ENCODE peak calls at places on chromosomes 7 and 10, in eight cellular contexts. S is heart left ventricle, Y is hepatocyte, F is HCT116, L is IMR-90, W is pancreas, J is left ventricle myocardium inferior, E is stomach. M is an unnamed sample.

GRCh38 chr10:45058992-45059561 is 58.4 kb downstream of the ZNF22 start:
- DNase-seq in S (no peak), L (no peak), F (no peak), J (no peak), E (no peak), W (no peak), Y (no peak), M (no peak)

GRCh38 chr10:43874984-43875383 is 226.3 kb upstream of the ZNF32 start:
- DNase-seq in W (no peak), E (no peak), L (no peak), Y (no peak), F (no peak), J (no peak), S (no peak), M (no peak)

GRCh38 chr10:89206402-89207180 is 526 bp downstream of the CH25H start:
- DNase-seq in L (peak; percentile 24), J (peak; percentile 18), E (peak; percentile 26), S (peak; percentile 48), W (no peak), Y (no peak), F (no peak), M (peak; percentile 34)

GRCh38 chr10:68561804-68562649 is 1.9 kb downstream of the TET1 start:
- DNase-seq in E (no peak), Y (peak; percentile 54), L (no peak), W (no peak), F (no peak), S (no peak), J (no peak), M (no peak)

GRCh38 chr7:69837387-69838068 is 239.3 kb downstream of the AUTS2 start:
- DNase-seq in J (no peak), E (no peak), W (no peak), L (no peak), Y (no peak), F (no peak), S (no peak), M (no peak)

GRCh38 chr7:1403844-1404404 is 55.3 kb downstream of the MICALL2 start:
- DNase-seq in J (no peak), F (no peak), W (no peak), Y (peak; percentile 58), L (peak; percentile 43), S (peak; percentile 27), E (no peak), M (no peak)

GRCh38 chr10:127194598-127194997 is 1.8 kb downstream of the INSYN2A start:
- DNase-seq in E (no peak), J (no peak), L (no peak), W (no peak), Y (no peak), S (no peak), F (no peak), M (no peak)

GRCh38 chr7:111392294-111392693 is 170.0 kb downstream of the IMMP2L start:
- DNase-seq in W (no peak), J (no peak), E (no peak), Y (no peak), F (no peak), L (no peak), S (no peak), M (no peak)

GRCh38 chr10:123847686-123848432 is 43.7 kb downstream of the CPXM2 start:
- DNase-seq in F (no peak), J (no peak), S (no peak), W (no peak), L (no peak), E (no peak), Y (peak; percentile 33), M (no peak)

GRCh38 chr7:134605978-134606923 is 40.4 kb upstream of the BPGM start:
- DNase-seq in L (peak; percentile 67), E (peak; percentile 75), J (peak; percentile 51), F (peak; percentile 34), Y (peak; percentile 84), W (peak; percentile 16), S (peak; percentile 66), M (no peak)

GRCh38 chr7:158329686-158330085 is 257.9 kb downstream of the PTPRN2 start:
- DNase-seq in W (no peak), E (no peak), S (no peak), F (no peak), J (no peak), L (no peak), Y (no peak), M (no peak)

GRCh38 chr7:28787116-28787515 is 171.0 kb downstream of the TRIL start:
- DNase-seq in F (no peak), S (no peak), Y (no peak), J (no peak), L (no peak), E (no peak), W (no peak), M (no peak)

GRCh38 chr10:115422624-115423023 is 329.5 kb downstream of the ATRNL1 start:
- DNase-seq in E (no peak), Y (no peak), F (no peak), S (no peak), L (no peak), W (no peak), J (no peak), M (no peak)

GRCh38 chr7:81079736-81080135 is 160.9 kb upstream of the SEMA3C start:
- DNase-seq in J (no peak), W (no peak), Y (no peak), S (no peak), F (no peak), E (no peak), L (peak; percentile 39), M (no peak)

GRCh38 chr10:118163227-118163626 is 116.5 kb upstream of the RAB11FIP2 start:
- DNase-seq in J (no peak), L (no peak), S (no peak), F (no peak), Y (no peak), W (no peak), E (no peak), M (no peak)

GRCh38 chr7:132004528-132004927 is 448.1 kb upstream of the PODXL start:
- DNase-seq in F (no peak), S (peak; percentile 43), W (no peak), E (no peak), L (no peak), Y (peak; percentile 51), J (peak; percentile 37), M (no peak)

GRCh38 chr10:132395704-132396494 is 1.1 kb upstream of the PWWP2B start:
- DNase-seq in J (peak; percentile 87), E (peak; percentile 87), S (peak; percentile 89), W (peak; percentile 80), F (no peak), L (no peak), Y (peak; percentile 88), M (no peak)

DNA sequence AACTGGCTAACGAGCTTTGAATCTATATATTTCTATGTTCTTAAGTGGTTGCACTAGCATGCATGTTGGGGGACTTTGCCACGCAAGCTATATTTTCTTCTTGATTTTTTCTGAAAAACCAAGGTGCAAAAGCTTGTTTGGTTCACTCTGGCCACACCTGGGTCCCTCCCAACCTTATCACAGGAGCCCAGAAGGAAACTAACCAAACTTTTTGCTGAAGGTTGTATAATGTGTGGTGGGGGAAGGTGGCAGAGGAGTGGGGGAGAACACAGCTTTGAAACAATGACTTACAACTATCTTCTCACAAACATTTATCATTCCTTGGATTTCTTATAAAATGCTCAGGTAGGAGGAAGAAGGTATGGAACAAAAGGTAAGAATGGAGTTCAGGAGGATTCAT is 75.3 kb downstream of the TMEM168 start:
- DNase-seq in E (no peak), L (no peak), W (no peak), F (no peak), J (no peak), S (no peak), Y (no peak), M (no peak)
- TF ChIP-seq CTCF in E (no peak), L (no peak), W (no peak), F (no peak), J (no peak), S (no peak), Y (no peak), M (no peak)

GRCh38 chr7:45977256-45977655 is 56.2 kb upstream of the IGFBP3 start:
- DNase-seq in S (no peak), F (no peak), W (no peak), J (no peak), Y (no peak), L (no peak), E (no peak), M (no peak)

GRCh38 chr7:45980181-45980905 is 59.3 kb upstream of the IGFBP3 start:
- DNase-seq in S (no peak), Y (no peak), L (peak; percentile 74), E (no peak), W (no peak), F (no peak), J (no peak), M (no peak)

GRCh38 chr7:45978010-45978681 is 57.1 kb upstream of the IGFBP3 start:
- DNase-seq in S (no peak), W (peak; percentile 27), Y (peak; percentile 88), L (peak; percentile 99), E (peak; percentile 32), J (no peak), F (peak; percentile 95), M (no peak)

GRCh38 chr7:45979275-45980180 is 58.5 kb upstream of the IGFBP3 start:
- DNase-seq in S (no peak), E (no peak), Y (no peak), L (no peak), W (no peak), J (no peak), F (no peak), M (no peak)

DNA sequence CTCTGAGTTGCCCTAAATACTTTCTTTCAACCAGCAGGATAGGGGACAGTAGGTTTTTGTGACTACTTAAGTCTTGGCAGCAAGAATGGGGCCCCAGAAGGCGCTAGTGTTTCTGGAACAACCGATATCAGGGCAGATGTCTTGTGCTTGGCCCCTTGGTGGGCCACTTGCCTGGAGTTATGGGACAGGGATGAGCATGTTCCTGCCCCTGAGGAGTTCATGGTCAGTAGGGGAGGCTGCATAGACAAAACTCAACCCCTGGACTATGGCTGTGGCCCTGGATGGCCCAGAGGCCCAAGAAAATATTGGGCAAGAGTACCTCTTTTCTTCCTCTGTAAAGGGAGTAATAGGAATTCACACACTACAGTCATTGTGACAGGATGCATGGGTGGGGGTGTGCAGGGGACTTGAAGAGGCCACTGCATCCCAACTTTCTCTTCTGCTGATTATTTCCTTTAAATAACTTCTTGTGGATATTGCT is 57.7 kb upstream of the IGFBP3 start:
- DNase-seq in S (no peak), L (peak; percentile 12), F (no peak), J (no peak), E (no peak), Y (no peak), W (no peak), M (no peak)
- H3K27me3 ChIP-seq in S (no peaks in the 10 kb centered on the region), L (no peaks in the 10 kb centered on the region), F (no peaks in the 10 kb centered on the region), J (no peaks in the 10 kb centered on the region), E (no peaks in the 10 kb centered on the region), Y (no peaks in the 10 kb centered on the region), W (no peaks in the 10 kb centered on the region), M (no peaks in the 10 kb centered on the region)

GRCh38 chr7:71775648-71776047 is 636.5 kb downstream of the CALN1 start:
- DNase-seq in F (no peak), J (no peak), Y (no peak), S (no peak), W (no peak), E (no peak), L (no peak), M (no peak)
- TF ChIP-seq CTCF in F (no peak), J (no peak), Y (no peak), S (no peak), W (no peak), E (no peak), L (no peak), M (no peak)

DNA sequence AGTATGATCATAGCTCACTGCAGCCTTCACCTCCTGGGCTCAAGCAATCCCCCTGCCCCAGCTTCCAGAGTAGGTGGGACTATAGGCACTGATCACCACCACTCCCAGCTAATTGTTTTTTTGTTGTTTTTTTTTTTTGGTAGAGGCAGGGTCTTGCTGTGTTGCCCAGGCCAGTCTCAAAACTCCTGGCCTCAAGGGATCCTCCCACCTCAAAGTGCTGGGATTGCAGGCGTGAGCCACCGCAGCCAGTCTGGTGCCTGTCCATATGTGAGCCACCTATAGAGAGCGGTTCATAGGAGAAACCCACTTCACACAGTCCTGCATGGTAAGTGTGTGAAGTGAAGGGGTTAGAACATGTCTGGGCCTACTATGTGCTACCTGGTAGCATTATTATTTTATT is 47.5 kb downstream of the SLC29A4 start:
- DNase-seq in Y (no peak), L (no peak), E (no peak), W (no peak), J (no peak), F (no peak), S (no peak), M (no peak)
- H3K27me3 ChIP-seq in Y (no peaks in the 10 kb centered on the region), L (no peaks in the 10 kb centered on the region), E (no peaks in the 10 kb centered on the region), W (no peaks in the 10 kb centered on the region), J (no peaks in the 10 kb centered on the region), F (no peaks in the 10 kb centered on the region), S (no peaks in the 10 kb centered on the region), M (no peaks in the 10 kb centered on the region)